ENCODE peak calls at places on chromosome 2, in five cellular contexts. S is K562, W is IMR-90, V is A549, G is GM12878. M is an unnamed sample.

GRCh38 chr2:120939595-120940318 is 204.1 kb downstream of the GLI2 start:
- DNase-seq in G (no peak), S (peak), V (peak), W (peak), M (no peak)

GRCh38 chr2:157246212-157247067 is 11.1 kb upstream of the GALNT5 start:
- DNase-seq in G (peak), S (no peak), V (peak), W (peak), M (peak)

GRCh38 chr2:23124214-23124735 is 260.7 kb upstream of the KLHL29 start:
- DNase-seq in V (no peak), G (no peak), S (no peak), W (no peak), M (no peak)

GRCh38 chr2:241853651-241854341 is 4.9 kb downstream of the PDCD1 start:
- DNase-seq in W (peak), V (no peak), S (no peak), G (no peak), M (no peak)

GRCh38 chr2:37523861-37524362 is 147.5 kb downstream of the CDC42EP3 start:
- DNase-seq in S (no peak), V (no peak), G (no peak), W (peak), M (no peak)

GRCh38 chr2:29164101-29164846 is 49.1 kb downstream of the CLIP4 start:
- DNase-seq in S (no peak), G (no peak), V (no peak), W (no peak), M (no peak)

GRCh38 chr2:43939695-43940094 is 56.1 kb downstream of the LRPPRC start:
- DNase-seq in G (no peak), W (no peak), S (no peak), V (no peak), M (no peak)

GRCh38 chr2:71379086-71379485 is 47.5 kb downstream of the ZNF638 start:
- DNase-seq in W (peak), S (no peak), V (peak), G (no peak), M (peak)

GRCh38 chr2:176534798-176535479 is 265.7 kb downstream of the MTX2 start:
- DNase-seq in G (no peak), W (no peak), V (no peak), S (no peak), M (no peak)

GRCh38 chr2:6866239-6866745 is 585 bp upstream of the CMPK2 start:
- DNase-seq in G (peak), S (peak), W (peak), V (peak), M (peak)

GRCh38 chr2:167572895-167573294 is 674.5 kb downstream of the STK39 start:
- DNase-seq in W (no peak), G (no peak), S (no peak), V (no peak), M (no peak)

GRCh38 chr2:105581568-105581944 is 163.2 kb upstream of the NCK2 start:
- DNase-seq in G (no peak), V (no peak), W (no peak), S (no peak), M (no peak)

GRCh38 chr2:112634874-112635157 is 10.9 kb upstream of the SLC20A1 start:
- DNase-seq in V (no peak), W (no peak), G (no peak), S (no peak), M (no peak)

GRCh38 chr2:184543832-184544231 is 54.5 kb upstream of the ZNF804A start:
- DNase-seq in V (no peak), W (no peak), S (no peak), G (no peak), M (no peak)

GRCh38 chr2:73823916-73824523 is 4.7 kb upstream of the STAMBP start:
- DNase-seq in V (peak), S (peak), W (peak), G (peak), M (peak)

GRCh38 chr2:237943395-237944094 is 23.3 kb upstream of the UBE2F start:
- DNase-seq in V (no peak), S (no peak), G (no peak), W (no peak), M (no peak)

GRCh38 chr2:120436885-120437603 is 91.1 kb downstream of the INHBB start:
- DNase-seq in W (peak), G (no peak), S (peak), V (peak), M (peak)

GRCh38 chr2:119914266-119914665 is 98.6 kb upstream of the EPB41L5 start:
- DNase-seq in G (no peak), V (no peak), S (no peak), W (peak), M (no peak)

GRCh38 chr2:1707771-1708351 is 36.5 kb downstream of the PXDN start:
- DNase-seq in V (no peak), W (peak), G (no peak), S (no peak), M (no peak)

GRCh38 chr2:152611458-152612231 is 105.6 kb downstream of the PRPF40A start:
- DNase-seq in S (no peak), V (peak), W (peak), G (peak), M (no peak)

GRCh38 chr2:165193178-165193777 is 10.6 kb downstream of the SCN3A start:
- DNase-seq in V (no peak), W (no peak), G (peak), S (no peak), M (no peak)

GRCh38 chr2:26299488-26300092 is 46.4 kb upstream of the SELENOI start:
- DNase-seq in S (no peak), V (no peak), W (peak), G (peak), M (no peak)

GRCh38 chr2:235677276-235677788 is 183.5 kb downstream of the AGAP1 start:
- DNase-seq in V (no peak), W (no peak), S (no peak), G (no peak), M (no peak)

GRCh38 chr2:100785621-100786296 is 34.2 kb upstream of the NPAS2 start:
- DNase-seq in G (no peak), W (no peak), V (peak), S (no peak), M (no peak)

GRCh38 chr2:178777577-178777976 is 29.6 kb downstream of the TTN start:
- DNase-seq in W (no peak), G (no peak), V (no peak), S (no peak), M (no peak)

GRCh38 chr2:45312275-45312674 is 298.8 kb downstream of the SRBD1 start:
- DNase-seq in V (peak), G (no peak), S (no peak), W (no peak), M (no peak)
- TF ChIP-seq RAD21 in V (no peak), G (no peak), S (no peak), W (no peak), M (no peak)

DNA sequence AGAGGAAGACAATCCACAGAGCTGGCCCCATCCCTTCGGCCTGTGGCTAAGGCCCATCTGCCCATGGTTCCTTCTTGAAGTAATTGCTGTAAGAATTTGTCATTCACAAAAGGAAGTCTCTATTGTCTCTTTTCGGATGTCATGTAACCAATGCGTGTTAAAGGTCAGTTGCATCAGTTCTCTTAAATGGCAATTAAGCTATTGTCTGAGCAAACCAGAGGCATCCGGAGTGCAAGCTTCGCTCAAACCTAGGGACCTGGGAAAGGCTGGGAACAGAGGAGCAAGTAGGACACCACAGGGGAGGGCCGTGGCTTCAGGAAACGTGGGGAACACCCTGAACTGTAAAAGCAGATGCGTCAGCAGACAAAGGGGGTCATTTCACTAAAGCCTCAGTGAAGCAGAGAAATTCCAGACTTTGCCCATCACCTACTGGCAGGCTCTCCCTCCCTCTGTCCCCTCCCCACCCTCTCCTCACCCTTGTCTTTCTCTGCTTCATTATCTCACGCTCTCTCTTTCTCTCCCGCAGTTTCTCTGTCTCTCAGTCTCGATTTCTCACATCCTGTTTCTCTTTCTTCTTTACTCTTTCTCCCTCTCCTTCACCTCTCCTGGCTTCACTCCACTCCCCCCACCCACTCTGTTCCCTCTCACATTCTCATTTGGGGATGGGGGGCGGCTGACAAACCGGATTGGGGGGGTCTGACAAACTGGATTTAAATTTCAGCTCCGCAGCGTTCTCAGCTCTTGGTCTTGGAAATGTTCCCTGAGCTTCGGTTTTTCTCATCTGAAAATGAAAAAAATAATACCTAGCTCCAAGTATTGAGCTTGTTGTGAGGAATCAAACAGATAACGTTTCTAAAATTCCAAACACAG is 204.6 kb upstream of the TNP1 start:
- DNase-seq in V (no peak), S (no peak), W (no peak), G (no peak), M (no peak)
- TF ChIP-seq RAD21 in V (no peak), S (no peak), W (no peak), G (no peak), M (no peak)

GRCh38 chr2:30989746-30990145 is 148.5 kb downstream of the GALNT14 start:
- DNase-seq in S (no peak), W (no peak), G (no peak), V (no peak), M (no peak)

GRCh38 chr2:30990736-30991135 is 147.5 kb downstream of the GALNT14 start:
- DNase-seq in G (no peak), V (no peak), W (no peak), S (no peak), M (no peak)

GRCh38 chr2:30990176-30990575 is 148.1 kb downstream of the GALNT14 start:
- DNase-seq in G (no peak), V (no peak), S (no peak), W (no peak), M (no peak)

GRCh38 chr2:30985493-30986292 is 152.5 kb downstream of the GALNT14 start:
- DNase-seq in G (no peak), W (no peak), V (no peak), S (no peak), M (no peak)

DNA sequence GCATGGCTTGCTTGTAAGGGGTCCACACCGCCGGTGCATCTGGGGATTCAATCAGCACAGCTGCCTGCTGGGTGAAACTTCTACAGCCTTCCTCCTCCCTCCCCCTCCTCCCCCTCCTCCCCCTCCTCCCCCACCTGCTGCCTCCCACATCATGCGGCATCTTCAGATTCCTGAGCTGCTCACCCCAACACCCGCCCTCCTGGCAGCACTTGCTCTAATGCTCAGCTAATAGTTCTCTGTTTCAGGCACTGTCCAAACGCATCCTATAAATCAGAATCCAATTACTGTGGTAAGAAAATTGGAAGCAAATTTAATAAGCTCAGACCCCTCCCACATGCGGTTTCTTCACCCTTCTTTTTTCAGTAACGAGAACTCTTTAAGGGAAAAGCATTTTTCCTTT is 150.6 kb downstream of the GALNT14 start:
- DNase-seq in G (no peak), V (no peak), S (no peak), W (no peak), M (no peak)
- TF ChIP-seq RAD21 in G (no peak), V (no peak), S (no peak), W (no peak), M (no peak)

DNA sequence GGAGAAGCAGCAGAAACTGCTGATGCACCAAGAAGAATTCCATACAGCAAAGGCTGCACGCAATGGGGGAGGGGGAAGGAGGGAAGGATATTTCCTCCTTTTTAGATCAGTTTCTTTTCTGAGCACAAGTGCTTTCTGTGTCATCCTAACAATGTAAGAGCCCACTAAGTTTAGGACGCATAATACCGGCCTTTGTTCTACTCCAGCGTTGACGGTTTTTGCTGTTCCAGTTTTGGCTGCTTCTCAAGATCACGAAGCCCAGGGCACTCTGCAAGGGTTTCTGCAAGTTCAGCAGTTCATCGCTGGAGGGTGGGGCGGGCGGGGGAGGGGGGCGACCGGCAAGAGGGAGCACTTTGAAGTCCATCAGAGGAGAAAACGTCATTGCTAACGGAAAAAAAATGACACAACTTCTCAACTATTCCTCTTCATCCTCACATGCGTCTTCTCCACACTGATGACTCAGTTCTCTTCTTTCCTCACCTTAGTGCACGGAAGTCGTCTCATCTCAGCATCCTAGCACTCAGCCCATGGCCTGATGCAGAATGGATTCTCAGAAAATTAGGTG is 8.7 kb downstream of the FAM178B start:
- DNase-seq in V (peak), W (peak), S (no peak), G (no peak), M (peak)
- TF ChIP-seq RAD21 in V (no peak), W (no peak), S (no peak), G (no peak), M (no peak)

GRCh38 chr2:72745679-72746368 is 80.0 kb downstream of the EXOC6B start:
- DNase-seq in W (peak), S (peak), G (no peak), V (peak), M (peak)
- TF ChIP-seq RAD21 in W (peak), S (peak), G (peak), V (peak), M (peak)

DNA sequence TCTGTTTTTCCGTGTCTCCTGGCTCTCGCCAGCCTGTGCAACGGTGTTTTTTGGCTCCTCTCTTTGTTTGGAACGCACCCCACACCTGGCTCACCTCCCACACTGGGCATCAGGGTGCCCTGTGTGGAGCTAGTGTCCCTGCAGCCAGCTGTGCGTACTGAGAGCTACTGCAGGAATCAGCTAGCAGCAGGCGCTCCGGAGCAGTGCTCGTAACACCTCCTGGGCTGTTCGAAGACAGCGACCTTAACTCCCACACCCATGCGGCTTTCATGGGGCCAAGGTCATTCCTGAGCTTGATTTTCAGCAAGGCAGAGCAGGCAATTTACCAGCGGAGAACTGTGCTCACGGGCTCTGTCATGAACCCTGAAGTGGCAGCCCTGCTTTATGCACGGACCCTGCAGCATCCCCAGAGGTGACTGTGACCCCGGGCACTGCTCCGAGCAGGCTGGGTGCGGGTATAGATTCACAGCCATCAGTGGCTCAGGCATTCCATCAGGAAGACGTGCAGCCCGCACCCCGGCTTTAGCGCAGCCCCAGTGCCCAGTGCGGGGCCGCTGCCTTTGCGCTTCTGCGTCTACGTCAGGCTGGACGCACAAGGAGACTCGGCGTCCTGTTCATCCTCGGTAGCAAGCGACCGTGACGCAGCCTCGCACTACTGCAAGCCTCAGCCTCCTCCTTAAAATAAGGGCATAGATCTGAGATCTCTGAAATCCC is 58.3 kb downstream of the ADI1 start:
- DNase-seq in G (no peak), V (no peak), W (no peak), S (no peak), M (no peak)
- TF ChIP-seq RAD21 in G (no peak), V (no peak), W (no peak), S (no peak), M (no peak)

GRCh38 chr2:54559593-54560145 is 103.5 kb downstream of the SPTBN1 start:
- DNase-seq in S (peak), V (peak), G (no peak), W (peak), M (no peak)
- TF ChIP-seq RAD21 in S (no peak), V (no peak), G (no peak), W (no peak), M (no peak)

GRCh38 chr2:239319261-239319661 is 81.6 kb downstream of the HDAC4 start:
- DNase-seq in W (peak), G (no peak), V (no peak), S (peak), M (no peak)

GRCh38 chr2:239316562-239317465 is 84.0 kb downstream of the HDAC4 start:
- DNase-seq in W (peak), S (peak), G (no peak), V (no peak), M (no peak)

GRCh38 chr2:239318790-239319189 is 82.0 kb downstream of the HDAC4 start:
- DNase-seq in S (peak), V (no peak), G (no peak), W (peak), M (no peak)

GRCh38 chr2:239315308-239315707 is 85.5 kb downstream of the HDAC4 start:
- DNase-seq in W (no peak), V (no peak), S (no peak), G (no peak), M (no peak)

DNA sequence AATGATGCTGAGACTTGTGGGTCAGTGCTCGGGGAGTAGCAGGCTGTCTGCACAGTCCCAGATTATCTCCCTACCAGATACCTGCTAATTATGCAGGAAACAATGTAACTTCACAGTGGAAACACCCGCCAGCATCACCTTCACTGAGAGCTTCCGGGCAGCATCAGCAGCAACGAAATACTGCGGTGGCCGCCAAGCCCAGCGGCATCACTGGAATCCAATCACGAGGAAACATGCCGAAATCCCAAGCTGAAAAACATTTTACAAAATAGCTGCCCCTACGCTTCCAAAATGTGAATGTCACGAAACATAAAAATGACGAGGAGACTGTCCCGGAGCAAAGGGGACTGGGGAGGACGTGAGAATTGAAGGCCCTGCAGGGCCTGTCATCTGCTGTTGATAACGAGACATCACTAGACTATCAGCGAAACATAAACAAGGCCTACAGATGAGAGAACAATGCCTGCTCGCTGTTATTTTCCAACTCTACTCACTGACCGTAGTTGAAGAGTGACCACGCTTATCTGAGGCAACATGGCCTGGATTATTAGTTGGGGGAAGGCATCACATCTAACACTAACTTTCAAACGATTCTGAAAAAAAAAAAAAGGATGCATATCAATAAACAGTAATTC is 82.6 kb downstream of the HDAC4 start:
- DNase-seq in W (no peak), G (no peak), S (peak), V (no peak), M (no peak)
- TF ChIP-seq RAD21 in W (no peak), G (no peak), S (no peak), V (no peak), M (no peak)